ENCODE peak calls at places on chromosomes 1 and 21, in six cellular contexts. E is AG04450, N is hepatocyte, M is endothelial cell of umbilical vein, H is breast epithelium, D is transverse colon. Y is an unnamed sample. For H3K9me3, the result is how much of the 10 kb centered on the place peaks cover.

GRCh38 chr1:21680918-21681317 is 11.8 kb upstream of the RAP1GAP start:
- DNase-seq in E (no peak), N (no peak), M (no peak), H (no peak), D (no peak), Y (no peak)

GRCh38 chr1:156889802-156890585 is 3.5 kb upstream of the PEAR1 start:
- DNase-seq in E (peak), N (peak), M (peak), H (peak), D (peak), Y (peak)

GRCh38 chr1:169312084-169312954 is 55.3 kb downstream of the NME7 start:
- DNase-seq in E (peak), N (peak), M (peak), H (no peak), D (no peak), Y (no peak)

GRCh38 chr1:116951175-116951935 is 41.6 kb downstream of the PTGFRN start:
- DNase-seq in E (no peak), N (peak), M (peak), H (no peak), D (peak), Y (no peak)

GRCh38 chr1:192702212-192702993 is 66.5 kb downstream of the RGS13 start:
- DNase-seq in E (peak), N (no peak), M (peak), H (no peak), D (no peak), Y (no peak)

GRCh38 chr1:211951856-211952255 is 83.5 kb downstream of the INTS7 start:
- DNase-seq in E (peak), N (peak), M (peak), H (no peak), D (no peak), Y (no peak)

GRCh38 chr1:91997607-91998195 is 32.1 kb upstream of the EPHX4 start:
- DNase-seq in E (peak), N (peak), M (peak), H (no peak), D (peak), Y (no peak)

GRCh38 chr1:242239394-242239793 is 240.5 kb upstream of the MAP1LC3C start:
- DNase-seq in E (no peak), N (no peak), M (no peak), H (no peak), D (no peak), Y (no peak)

GRCh38 chr1:22257286-22258275 is 114.7 kb upstream of the WNT4 start:
- DNase-seq in E (no peak), N (peak), M (no peak), H (peak), D (peak), Y (no peak)

GRCh38 chr1:149927056-149927534 is 508 bp downstream of the SF3B4 start:
- DNase-seq in E (no peak), N (no peak), M (no peak), H (no peak), D (no peak), Y (no peak)

GRCh38 chr1:1081311-1082238 is 7.5 kb upstream of the RNF223 start:
- DNase-seq in E (no peak), N (peak), M (no peak), H (peak), D (peak), Y (no peak)

DNA sequence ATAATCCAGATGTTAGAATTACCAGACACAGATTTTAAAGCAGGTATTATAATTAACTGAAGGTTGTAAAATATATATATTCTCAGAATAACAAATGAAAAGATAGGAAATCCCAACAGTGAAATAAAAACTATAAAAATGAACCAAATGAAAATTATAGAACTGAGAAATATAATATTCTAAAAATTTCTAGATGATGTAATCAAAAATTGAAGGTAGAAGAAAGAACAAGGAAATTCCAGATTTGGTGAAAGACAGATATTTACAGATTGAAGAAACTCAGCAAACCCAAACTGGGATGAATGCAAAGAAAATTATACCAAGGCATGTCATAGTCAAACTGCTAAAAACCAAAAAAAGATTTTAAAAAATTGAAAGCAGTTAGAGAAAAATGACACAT is 729.4 kb downstream of the MATN1 start:
- DNase-seq in E (no peak), N (no peak), M (no peak), H (no peak), D (no peak), Y (no peak)
- H3K27ac ChIP-seq in E (no peak), N (no peak), M (no peak), H (no peak), D (no peak), Y (no peak)

DNA sequence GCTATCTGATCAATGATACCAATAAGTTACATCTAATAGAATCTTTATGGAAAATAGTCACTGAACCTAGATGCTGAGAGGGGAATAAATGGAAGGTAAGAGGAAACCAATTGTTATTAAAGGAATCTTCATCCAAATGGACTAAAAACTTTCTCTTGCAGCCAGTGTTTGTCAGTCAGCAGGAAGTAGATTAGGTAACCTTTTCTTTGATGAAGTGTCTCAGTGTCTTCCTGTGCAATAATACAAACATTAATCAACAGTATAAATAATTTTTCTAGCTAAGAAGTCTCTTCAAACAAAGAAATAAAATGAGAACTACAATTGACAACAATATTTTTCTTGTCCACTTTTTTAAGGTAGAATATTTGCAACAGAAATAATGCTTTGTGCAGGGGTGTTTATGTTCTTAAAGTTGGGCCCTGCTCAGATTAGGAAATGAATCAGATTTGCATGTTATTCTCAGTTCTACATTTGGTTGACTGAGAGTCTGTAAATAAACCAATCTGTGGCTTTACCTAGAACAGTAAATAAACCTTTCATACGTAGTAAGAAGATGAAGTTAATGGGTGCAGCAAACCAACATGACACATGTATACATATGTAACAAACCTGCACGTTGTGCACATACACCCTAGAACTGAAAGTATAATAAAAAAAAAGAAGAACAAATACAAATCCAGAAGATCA is 391.4 kb downstream of the MRPL39 start:
- DNase-seq in E (no peak), N (no peak), M (no peak), H (no peak), D (no peak), Y (no peak)
- H3K9me3 ChIP-seq in E (under half), N (under half), M (under half), H (under half), D (under half), Y (under half)

DNA sequence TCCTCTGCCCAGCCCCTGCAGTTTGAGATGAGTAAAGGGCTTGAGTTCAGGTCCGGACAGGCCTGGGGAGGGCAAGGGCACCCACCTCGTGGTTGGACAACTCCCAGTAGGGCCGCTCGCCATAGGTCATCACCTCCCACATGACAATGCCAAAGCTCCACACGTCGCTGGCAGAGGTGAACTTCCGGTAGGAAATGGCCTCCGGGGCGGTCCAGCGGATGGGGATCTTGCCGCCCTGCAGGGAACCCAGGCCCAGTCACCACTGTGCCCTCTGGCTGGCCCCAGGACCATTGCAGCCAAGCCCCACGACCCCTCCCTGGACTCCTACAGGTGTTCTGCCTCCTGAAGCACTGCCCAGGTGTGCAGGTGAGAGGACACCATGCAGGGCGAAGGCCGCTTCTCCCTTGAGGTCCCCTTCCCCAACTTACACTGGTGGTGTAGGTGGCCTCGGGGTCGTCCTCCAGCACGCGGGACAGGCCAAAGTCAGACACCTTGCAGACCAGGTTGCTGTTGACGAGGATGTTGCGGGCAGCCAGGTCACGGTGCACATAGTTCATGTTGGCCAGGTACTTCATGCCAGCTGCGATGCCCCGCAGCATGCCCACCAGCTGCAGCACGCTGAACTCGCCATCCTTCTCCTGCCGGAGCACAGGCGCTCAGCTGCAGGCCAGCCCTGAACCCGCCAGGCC is 24.1 kb downstream of the EPHA2 start:
- DNase-seq in E (no peak), N (no peak), M (no peak), H (no peak), D (no peak), Y (no peak)
- TF ChIP-seq CTCF in E (no peak), N (no peak), M (no peak), H (no peak), D (no peak), Y (no peak)

GRCh38 chr21:44948426-44949120 is 8.7 kb downstream of the SLX9 start:
- DNase-seq in E (no peak), N (no peak), M (no peak), H (no peak), D (no peak), Y (no peak)

GRCh38 chr21:44950351-44950750 is 10.5 kb downstream of the SLX9 start:
- DNase-seq in E (no peak), N (no peak), M (no peak), H (no peak), D (no peak), Y (peak)

GRCh38 chr21:44951186-44951915 is 11.5 kb downstream of the SLX9 start:
- DNase-seq in E (no peak), N (no peak), M (no peak), H (no peak), D (no peak), Y (no peak)

GRCh38 chr21:44949161-44950015 is 9.6 kb downstream of the SLX9 start:
- DNase-seq in E (no peak), N (peak), M (peak), H (peak), D (peak), Y (peak)

GRCh38 chr21:44950016-44950326 is 10.1 kb downstream of the SLX9 start:
- DNase-seq in E (no peak), N (no peak), M (no peak), H (no peak), D (no peak), Y (no peak)
- H3K27ac ChIP-seq in E (no peak), N (no peak), M (no peak), H (no peak), D (peak), Y (peak)

DNA sequence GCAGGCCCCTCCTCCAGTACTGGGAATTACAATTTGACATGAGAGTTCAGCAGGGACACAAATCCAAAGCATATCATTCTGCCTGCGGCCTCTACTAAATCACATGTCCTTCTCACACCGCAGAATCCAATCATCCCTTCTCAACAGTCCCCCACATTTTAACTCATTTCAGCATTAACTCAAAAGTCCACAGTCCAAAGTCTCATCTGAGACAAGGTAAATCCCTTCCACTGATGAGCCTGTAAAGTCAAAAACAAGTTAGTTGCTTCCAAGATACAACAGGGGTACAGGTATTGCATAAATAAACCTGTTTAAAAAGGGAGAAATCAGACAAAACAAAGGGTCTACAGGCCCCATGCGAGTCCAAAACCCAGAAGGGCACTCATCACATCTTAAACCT is 64.0 kb downstream of the EBNA1BP2 start:
- DNase-seq in E (no peak), N (no peak), M (no peak), H (no peak), D (no peak), Y (no peak)
- H3K9me3 ChIP-seq in E (under half), N (under half), M (under half), H (under half), D (under half), Y (under half)

Y was measured in gastrocnemius medialis.